ENCODE peak calls at places on chromosome 6, in five cellular contexts. X is heart right ventricle, I is tibial artery, T is lower lobe of right lung, V is ovary. R is an unnamed sample.

GRCh38 chr6:128598561-128598960 is 78.2 kb upstream of the PTPRK start:
- DNase-seq in X (no peak), I (no peak), T (no peak), V (no peak), R (no peak)

GRCh38 chr6:39260953-39261352 is 31.7 kb upstream of the KCNK5 start:
- DNase-seq in X (no peak), I (no peak), T (no peak), V (no peak), R (no peak)

GRCh38 chr6:116615937-116616756 is at the start of gene RSPH4A:
- DNase-seq in X (peak; percentile 79), I (peak; percentile 96), T (peak; percentile 91), V (peak; percentile 90), R (peak; percentile 94)

GRCh38 chr6:8193541-8193940 is 91.2 kb upstream of the EEF1E1 start:
- DNase-seq in X (no peak), I (no peak), T (no peak), V (no peak), R (no peak)

GRCh38 chr6:439681-440167 is 48.2 kb downstream of the IRF4 start:
- DNase-seq in X (no peak), I (no peak), T (no peak), V (no peak), R (no peak)

GRCh38 chr6:36323062-36323461 is 13.6 kb downstream of the BNIP5 start:
- DNase-seq in X (no peak), I (no peak), T (no peak), V (no peak), R (no peak)

GRCh38 chr6:7902221-7902620 is 8.4 kb downstream of the TXNDC5 start:
- DNase-seq in X (no peak), I (no peak), T (no peak), V (no peak), R (no peak)

GRCh38 chr6:10412948-10413849 is 1.7 kb downstream of the TFAP2A start:
- DNase-seq in X (no peak), I (no peak), T (peak; percentile 64), V (no peak), R (no peak)

GRCh38 chr6:83047065-83047754 is 18.4 kb downstream of the UBE3D start:
- DNase-seq in X (no peak), I (no peak), T (no peak), V (no peak), R (no peak)

GRCh38 chr6:17093692-17094091 is 8.2 kb upstream of the STMND1 start:
- DNase-seq in X (no peak), I (no peak), T (no peak), V (no peak), R (no peak)

GRCh38 chr6:17427617-17428016 is 34.2 kb downstream of the CAP2 start:
- DNase-seq in X (no peak), I (no peak), T (no peak), V (no peak), R (no peak)

GRCh38 chr6:98845201-98846020 is 11.0 kb downstream of the POU3F2 start:
- DNase-seq in X (peak; percentile 66), I (peak; percentile 69), T (peak; percentile 73), V (peak; percentile 67), R (peak; percentile 50)

GRCh38 chr6:15089569-15090144 is 156.2 kb upstream of the JARID2 start:
- DNase-seq in X (no peak), I (no peak), T (peak; percentile 72), V (no peak), R (peak; percentile 28)

GRCh38 chr6:169211881-169212280 is 41.8 kb downstream of the THBS2 start:
- DNase-seq in X (no peak), I (no peak), T (no peak), V (no peak), R (no peak)

GRCh38 chr6:150078788-150079187 is 9.9 kb upstream of the ULBP3 start:
- DNase-seq in X (no peak), I (no peak), T (no peak), V (no peak), R (no peak)

GRCh38 chr6:152070556-152070955 is 263.1 kb downstream of the ESR1 start:
- DNase-seq in X (no peak), I (no peak), T (no peak), V (no peak), R (no peak)

GRCh38 chr6:170437719-170438401 is 115.2 kb downstream of the PSMB1 start:
- DNase-seq in X (no peak), I (no peak), T (no peak), V (no peak), R (no peak)

GRCh38 chr6:26421259-26422144 is 18.8 kb upstream of the BTN3A3 start:
- DNase-seq in X (peak; percentile 53), I (peak; percentile 78), T (peak; percentile 59), V (peak; percentile 62), R (peak; percentile 80)

GRCh38 chr6:22026160-22026678 is 270.6 kb downstream of the PRL start:
- DNase-seq in X (no peak), I (no peak), T (no peak), V (no peak), R (no peak)

GRCh38 chr6:87968435-87969278 is 79.0 kb upstream of the SPACA1 start:
- DNase-seq in X (no peak), I (no peak), T (peak; percentile 64), V (no peak), R (no peak)

GRCh38 chr6:131924881-131925474 is 26.2 kb downstream of the CCN2 start:
- DNase-seq in X (no peak), I (no peak), T (no peak), V (no peak), R (no peak)

GRCh38 chr6:73727114-73727513 is 31.1 kb downstream of the CD109 start:
- DNase-seq in X (no peak), I (no peak), T (no peak), V (no peak), R (no peak)

GRCh38 chr6:117483645-117484016 is 1.2 kb downstream of the DCBLD1 start:
- DNase-seq in X (no peak), I (no peak), T (no peak), V (no peak), R (no peak)

GRCh38 chr6:722608-723007 is 29.7 kb upstream of the EXOC2 start:
- DNase-seq in X (no peak), I (no peak), T (no peak), V (no peak), R (no peak)

GRCh38 chr6:100712997-100713396 is 168.1 kb downstream of the ASCC3 start:
- DNase-seq in X (no peak), I (no peak), T (no peak), V (no peak), R (no peak)

GRCh38 chr6:122702846-122703245 is 76.7 kb upstream of the FABP7 start:
- DNase-seq in X (no peak), I (no peak), T (no peak), V (no peak), R (no peak)

GRCh38 chr6:91626935-91627334 is 1040.1 kb upstream of the MAP3K7 start:
- DNase-seq in X (no peak), I (no peak), T (no peak), V (no peak), R (no peak)

GRCh38 chr6:144969154-144969553 is 684.0 kb downstream of the UTRN start:
- DNase-seq in X (no peak), I (no peak), T (no peak), V (no peak), R (no peak)

DNA sequence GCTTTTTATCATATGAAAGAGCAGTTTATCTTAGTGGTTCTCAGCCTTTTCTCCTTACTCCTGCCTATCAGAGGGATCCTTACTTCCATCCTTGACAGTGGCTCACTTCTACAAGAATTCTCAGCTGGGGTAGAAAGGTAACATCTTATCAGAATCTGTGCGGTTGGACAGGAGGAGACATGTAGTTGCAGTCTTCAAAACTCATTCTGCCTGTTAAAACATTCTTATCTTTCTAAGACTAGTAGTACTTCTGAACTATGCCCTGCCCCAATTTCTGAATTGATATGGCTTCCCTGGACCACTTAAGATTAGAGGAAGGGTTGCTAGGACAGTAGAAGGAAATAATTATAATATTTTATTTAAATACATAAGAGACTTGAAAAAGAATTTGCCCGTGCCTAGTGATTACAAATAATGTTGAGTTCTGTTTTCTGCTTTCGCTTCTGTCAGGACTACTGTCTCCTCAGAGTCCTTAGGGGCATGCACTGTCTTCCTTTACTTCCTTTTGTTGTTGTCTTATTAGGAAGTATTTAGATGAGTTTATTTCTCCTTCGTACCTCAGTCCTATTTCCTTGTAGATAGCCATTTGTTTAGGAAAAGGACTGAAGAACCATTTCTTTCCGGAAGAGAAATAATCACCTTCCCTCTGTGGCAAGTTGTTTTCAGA is 24.9 kb downstream of the BLTP3A start:
- DNase-seq in X (no peak), I (no peak), T (no peak), V (no peak), R (no peak)
- H3K4me1 ChIP-seq in X (peaks cover 57% of the 10 kb centered on the region), I (no peaks in the 10 kb centered on the region), T (peaks cover 30% of the 10 kb centered on the region), V (no peaks in the 10 kb centered on the region), R (no peaks in the 10 kb centered on the region)

GRCh38 chr6:159168536-159169192 is 536 bp upstream of the FNDC1 start:
- DNase-seq in X (peak; percentile 38), I (peak; percentile 26), T (peak; percentile 61), V (no peak), R (peak; percentile 46)
- TF ChIP-seq CTCF in X (peak; percentile 37), I (peak; percentile 18), T (peak; percentile 36), V (no peak), R (peak; percentile 26)

GRCh38 chr6:80170433-80170832 is 64.0 kb downstream of the BCKDHB start:
- DNase-seq in X (no peak), I (no peak), T (no peak), V (no peak), R (no peak)

GRCh38 chr6:80174931-80175572 is 68.6 kb downstream of the BCKDHB start:
- DNase-seq in X (no peak), I (no peak), T (no peak), V (no peak), R (no peak)

DNA sequence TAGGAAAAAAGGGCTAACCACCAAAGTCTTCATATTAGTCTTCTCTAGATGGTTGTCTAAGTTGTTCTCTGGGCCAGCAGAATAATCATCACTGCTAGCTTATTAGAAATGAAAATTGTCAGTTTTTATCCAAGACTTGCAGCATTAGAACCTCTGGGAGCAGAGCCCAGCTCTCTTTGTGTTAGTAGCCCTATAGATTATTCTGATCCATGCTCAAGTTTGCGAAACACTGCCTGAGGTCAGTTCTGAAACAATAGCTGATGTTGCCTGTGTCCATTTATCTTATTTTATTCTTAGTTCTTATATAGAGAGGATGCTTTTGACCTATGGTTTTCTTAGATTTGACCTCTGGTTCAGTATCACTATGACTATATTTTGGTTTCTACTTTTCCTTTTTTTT is 66.9 kb downstream of the BCKDHB start:
- DNase-seq in X (no peak), I (no peak), T (no peak), V (no peak), R (no peak)
- H3K4me3 ChIP-seq in X (no peak overlapping the region), I (no peak overlapping the region), T (no peak overlapping the region), V (no peak overlapping the region), R (no peak overlapping the region)

DNA sequence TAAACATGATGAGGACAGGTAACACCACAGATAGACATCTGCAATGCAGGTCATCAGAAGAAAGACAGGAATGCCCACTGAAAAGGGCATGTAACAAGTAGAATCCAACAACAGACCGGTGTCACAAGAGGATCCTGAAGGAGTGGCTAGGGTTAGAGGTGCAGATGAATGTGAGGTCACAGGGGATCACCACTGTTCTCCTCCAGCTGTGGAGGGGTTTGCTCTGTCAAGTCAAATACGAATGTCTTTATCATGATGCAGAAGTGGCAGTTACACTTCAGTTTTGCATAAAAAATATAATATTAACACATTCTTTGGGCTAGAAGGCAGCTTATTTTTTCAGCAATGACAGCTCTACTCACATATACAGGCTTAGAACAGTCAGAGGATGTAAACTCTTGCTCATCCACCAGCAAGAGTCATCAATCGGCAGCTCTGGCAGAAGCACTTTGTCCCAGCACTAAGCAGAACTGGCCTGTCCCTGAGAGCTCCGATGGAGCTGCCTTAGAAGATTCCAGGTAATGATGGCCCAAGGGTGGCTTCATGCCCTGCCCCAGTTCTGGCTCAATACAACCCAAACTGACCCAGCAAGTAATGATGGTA is 130.4 kb upstream of the TRAF3IP2 start:
- DNase-seq in X (no peak), I (no peak), T (no peak), V (no peak), R (no peak)
- H3K4me1 ChIP-seq in X (peaks cover 56% of the 10 kb centered on the region), I (no peaks in the 10 kb centered on the region), T (peaks cover 44% of the 10 kb centered on the region), V (peaks cover 17% of the 10 kb centered on the region), R (peaks cover 5% of the 10 kb centered on the region)

GRCh38 chr6:56757585-56757984 is 114.9 kb upstream of the DST start:
- DNase-seq in X (no peak), I (no peak), T (no peak), V (no peak), R (no peak)
- TF ChIP-seq CTCF in X (peak; percentile 55), I (no peak), T (peak; percentile 42), V (no peak), R (no peak)